ENCODE peak calls at places on chromosome 6, in four cellular contexts. Q is upper lobe of left lung, J is HFF-Myc, I is WTC11. A is an unnamed sample.
A peak's percentile ranks its signal among the peaks of the same experiment; 100 is the strongest.

GRCh38 chr6:133298801-133299200 is 57.6 kb downstream of the EYA4 start:
- DNase-seq in I (no peak), J (no peak), Q (no peak), A (no peak)

GRCh38 chr6:105794263-105794662 is 291.9 kb upstream of the PRDM1 start:
- DNase-seq in J (no peak), I (peak; percentile 22), Q (peak; percentile 82), A (no peak)

GRCh38 chr6:32742374-32742773 is 1.2 kb downstream of the HLA-DQA2 start:
- DNase-seq in J (no peak), I (no peak), Q (no peak), A (no peak)

GRCh38 chr6:79425589-79426311 is 111.5 kb downstream of the LCA5 start:
- DNase-seq in Q (no peak), I (no peak), J (no peak), A (no peak)

GRCh38 chr6:138106665-138107077 is 548 bp downstream of the PERP start:
- DNase-seq in J (no peak), I (no peak), Q (no peak), A (no peak)

GRCh38 chr6:71082033-71082620 is 125.3 kb upstream of the B3GAT2 start:
- DNase-seq in Q (no peak), J (peak; percentile 11), I (no peak), A (no peak)

GRCh38 chr6:328184-328670 is 35.9 kb downstream of the DUSP22 start:
- DNase-seq in J (peak; percentile 21), I (no peak), Q (peak; percentile 48), A (no peak)

GRCh38 chr6:133099573-133099972 is 141.6 kb upstream of the EYA4 start:
- DNase-seq in I (no peak), J (peak; percentile 90), Q (no peak), A (no peak)

GRCh38 chr6:129671442-129672344 is 38.3 kb downstream of the ARHGAP18 start:
- DNase-seq in Q (peak; percentile 70), J (no peak), I (no peak), A (peak; percentile 27)

GRCh38 chr6:113813207-113813606 is 43.9 kb upstream of the MARCKS start:
- DNase-seq in I (no peak), J (no peak), Q (no peak), A (no peak)

GRCh38 chr6:3164388-3164787 is 7.0 kb upstream of the TUBB2A start:
- DNase-seq in Q (no peak), J (no peak), I (no peak), A (no peak)

GRCh38 chr6:3163248-3163594 is 5.9 kb upstream of the TUBB2A start:
- DNase-seq in Q (peak; percentile 59), J (no peak), I (no peak), A (no peak)

GRCh38 chr6:3162067-3162497 is 4.7 kb upstream of the TUBB2A start:
- DNase-seq in I (no peak), J (no peak), Q (no peak), A (no peak)

GRCh38 chr6:3159805-3160781 is 2.7 kb upstream of the TUBB2A start:
- DNase-seq in I (no peak), Q (peak; percentile 26), J (no peak), A (no peak)

GRCh38 chr6:3162565-3163247 is 5.4 kb upstream of the TUBB2A start:
- DNase-seq in Q (peak; percentile 72), I (peak; percentile 76), J (no peak), A (peak; percentile 29)
- TF ChIP-seq CTCF in Q (no peak), I (no peak), J (no peak), A (no peak)

GRCh38 chr6:154868143-154868594 is 126.9 kb upstream of the TIAM2 start:
- DNase-seq in J (peak; percentile 33), Q (no peak), I (no peak), A (no peak)

GRCh38 chr6:154876776-154877175 is 118.3 kb upstream of the TIAM2 start:
- DNase-seq in I (no peak), Q (no peak), J (no peak), A (no peak)

GRCh38 chr6:154874684-154875594 is 120.2 kb upstream of the TIAM2 start:
- DNase-seq in Q (no peak), J (no peak), I (no peak), A (no peak)

DNA sequence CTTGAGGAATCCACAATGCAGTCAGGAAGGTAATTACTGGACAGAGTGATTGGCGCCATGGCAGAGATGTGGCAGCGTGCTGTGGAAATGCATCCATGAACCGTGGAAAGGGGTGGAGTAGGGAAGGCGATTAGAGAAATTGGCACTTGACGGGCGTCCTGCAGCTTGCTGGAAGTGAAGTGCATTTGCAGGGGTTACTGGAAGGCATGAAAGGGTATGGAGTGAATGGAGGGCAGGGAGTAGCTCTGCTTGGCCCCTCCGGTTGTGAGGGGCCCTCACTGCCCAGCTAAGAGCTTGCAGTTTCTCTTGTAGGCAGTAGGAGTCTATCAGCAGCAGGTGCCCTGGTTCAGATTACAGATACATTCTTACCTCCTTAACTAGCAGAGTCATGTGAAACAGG is 122.5 kb upstream of the TIAM2 start:
- DNase-seq in J (no peak), I (peak; percentile 25), Q (no peak), A (no peak)
- TF ChIP-seq CTCF in J (no peak), I (no peak), Q (no peak), A (no peak)

GRCh38 chr6:93721386-93722048 is 302.2 kb upstream of the EPHA7 start:
- DNase-seq in J (no peak), Q (no peak), I (peak; percentile 38), A (no peak)
- TF ChIP-seq CTCF in J (no peak), Q (no peak), I (peak; percentile 61), A (no peak)

GRCh38 chr6:168116975-168117899 is 38.2 kb upstream of the FRMD1 start:
- DNase-seq in Q (peak; percentile 8), J (no peak), I (no peak), A (no peak)

GRCh38 chr6:168119539-168119938 is 40.5 kb upstream of the FRMD1 start:
- DNase-seq in J (no peak), I (no peak), Q (no peak), A (no peak)

GRCh38 chr6:168116446-168116974 is 37.5 kb upstream of the FRMD1 start:
- DNase-seq in Q (no peak), J (no peak), I (no peak), A (no peak)

GRCh38 chr6:168118935-168119334 is 39.9 kb upstream of the FRMD1 start:
- DNase-seq in J (no peak), I (no peak), Q (peak; percentile 6), A (peak; percentile 9)

GRCh38 chr6:168117942-168118341 is 38.9 kb upstream of the FRMD1 start:
- DNase-seq in Q (peak; percentile 8), J (no peak), I (no peak), A (no peak)
- TF ChIP-seq CTCF in Q (no peak), J (peak; percentile 6), I (no peak), A (no peak)

GRCh38 chr6:43456737-43457126 is 1.4 kb upstream of the DLK2 start:
- DNase-seq in Q (no peak), I (no peak), J (no peak), A (no peak)

GRCh38 chr6:43460032-43460431 is 4.7 kb upstream of the DLK2 start:
- DNase-seq in J (no peak), I (no peak), Q (no peak), A (no peak)

GRCh38 chr6:43459535-43459934 is 4.2 kb upstream of the DLK2 start:
- DNase-seq in I (no peak), J (no peak), Q (no peak), A (no peak)

GRCh38 chr6:43455034-43455747 is at the start of gene DLK2:
- DNase-seq in J (no peak), I (peak; percentile 55), Q (no peak), A (peak; percentile 31)

GRCh38 chr6:43457643-43458042 is 2.3 kb upstream of the DLK2 start:
- DNase-seq in Q (no peak), J (no peak), I (no peak), A (no peak)
- TF ChIP-seq CTCF in Q (no peak), J (no peak), I (no peak), A (no peak)

GRCh38 chr6:155580904-155581303 is 125.3 kb upstream of the NOX3 start:
- DNase-seq in Q (no peak), J (no peak), I (no peak), A (no peak)
- TF ChIP-seq CTCF in Q (no peak), J (no peak), I (no peak), A (no peak)

GRCh38 chr6:31114970-31115849 is 610 bp downstream of the PSORS1C1 start:
- DNase-seq in I (no peak), Q (no peak), J (no peak), A (no peak)
- TF ChIP-seq CTCF in I (no peak), Q (no peak), J (peak; percentile 27), A (no peak)

DNA sequence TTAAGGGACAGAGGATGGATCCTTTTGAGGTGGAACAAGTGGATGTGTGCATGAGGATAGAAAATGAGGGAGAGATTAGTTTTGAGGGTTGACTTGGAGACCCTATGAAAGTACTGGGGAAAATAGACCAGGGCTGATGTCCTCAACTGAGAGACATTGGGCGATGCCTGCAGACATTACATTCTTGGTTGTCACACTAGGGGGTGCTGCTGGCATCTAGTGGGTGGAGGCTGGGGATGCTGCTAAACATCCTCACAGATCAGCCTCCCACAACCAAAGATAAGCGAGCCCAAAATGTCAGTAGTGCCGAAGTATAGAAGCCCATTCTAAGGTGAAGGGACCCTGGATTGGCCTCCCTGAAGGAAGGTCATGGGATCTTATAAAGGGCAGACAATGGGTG is 63.3 kb downstream of the MOCS1 start:
- DNase-seq in J (no peak), I (no peak), Q (peak; percentile 17), A (no peak)
- TF ChIP-seq CTCF in J (peak; percentile 8), I (no peak), Q (no peak), A (no peak)

A was measured in natural killer cell.